ENCODE peak calls at places on chromosomes 7 and 10, in nine cellular contexts. U, I, G, V, Z, A, R, N and F are unnamed samples.

GRCh38 chr10:6583447-6583846 is 3.4 kb upstream of the PRKCQ start:
- DNase-seq in Z (no peak), V (no peak), N (no peak), A (no peak), R (no peak), I (no peak), U (no peak), G (no peak), F (no peak)

GRCh38 chr7:1716263-1717094 is 46.4 kb downstream of the ELFN1 start:
- DNase-seq in U (peak; percentile 94), Z (no peak), V (no peak), I (no peak), G (no peak), A (peak; percentile 47), R (no peak), N (peak; percentile 26), F (peak; percentile 88)

GRCh38 chr10:7424315-7424714 is 13.5 kb upstream of the SFMBT2 start:
- DNase-seq in N (no peak), R (peak; percentile 61), U (no peak), G (no peak), Z (no peak), V (no peak), I (no peak), A (no peak), F (no peak)

GRCh38 chr7:152463714-152464311 is 28.0 kb upstream of the KMT2C start:
- DNase-seq in Z (peak; percentile 100), R (peak; percentile 100), V (peak; percentile 100), N (peak; percentile 100), U (peak; percentile 100), I (peak; percentile 98), G (peak; percentile 100), A (peak; percentile 99), F (peak; percentile 100)

GRCh38 chr7:11833431-11833830 is 1.4 kb upstream of the THSD7A start:
- DNase-seq in U (no peak), Z (no peak), N (no peak), V (no peak), R (no peak), G (no peak), A (no peak), I (no peak), F (peak; percentile 69)

GRCh38 chr10:125062244-125063208 is 97.8 kb downstream of the CTBP2 start:
- DNase-seq in R (no peak), V (peak; percentile 27), G (no peak), I (no peak), N (peak; percentile 88), A (no peak), U (no peak), Z (no peak), F (no peak)

GRCh38 chr7:131501422-131501821 is 55.0 kb downstream of the PODXL start:
- DNase-seq in R (no peak), N (peak; percentile 70), A (peak; percentile 70), G (no peak), U (no peak), V (no peak), Z (no peak), I (no peak), F (no peak)

GRCh38 chr7:90791596-90791995 is 195.5 kb downstream of the CDK14 start:
- DNase-seq in I (no peak), A (no peak), N (no peak), R (no peak), V (no peak), Z (no peak), G (no peak), U (no peak), F (no peak)

GRCh38 chr10:117553815-117554172 is 11.2 kb downstream of the EMX2 start:
- DNase-seq in V (no peak), R (no peak), U (no peak), N (no peak), G (no peak), A (no peak), Z (no peak), I (no peak), F (no peak)

GRCh38 chr7:142539901-142540300 is 209.4 kb upstream of the PRSS1 start:
- DNase-seq in G (no peak), A (no peak), N (peak; percentile 81), U (peak; percentile 78), R (no peak), V (no peak), Z (no peak), I (no peak), F (no peak)

GRCh38 chr7:43112088-43112940 is at the start of gene HECW1:
- DNase-seq in U (no peak), A (no peak), I (no peak), Z (no peak), V (no peak), N (peak; percentile 43), R (no peak), G (no peak), F (no peak)

GRCh38 chr10:33939892-33940291 is 605.4 kb upstream of the NRP1 start:
- DNase-seq in U (no peak), V (no peak), G (no peak), Z (no peak), R (no peak), I (no peak), A (no peak), N (no peak), F (no peak)

GRCh38 chr10:104622175-104622574 is 18.9 kb upstream of the SORCS3 start:
- DNase-seq in V (no peak), U (no peak), A (no peak), N (no peak), G (no peak), Z (no peak), R (no peak), I (no peak), F (no peak)

GRCh38 chr10:104617831-104618230 is 23.3 kb upstream of the SORCS3 start:
- DNase-seq in N (no peak), Z (no peak), V (no peak), R (no peak), I (no peak), A (no peak), U (no peak), G (no peak), F (no peak)

DNA sequence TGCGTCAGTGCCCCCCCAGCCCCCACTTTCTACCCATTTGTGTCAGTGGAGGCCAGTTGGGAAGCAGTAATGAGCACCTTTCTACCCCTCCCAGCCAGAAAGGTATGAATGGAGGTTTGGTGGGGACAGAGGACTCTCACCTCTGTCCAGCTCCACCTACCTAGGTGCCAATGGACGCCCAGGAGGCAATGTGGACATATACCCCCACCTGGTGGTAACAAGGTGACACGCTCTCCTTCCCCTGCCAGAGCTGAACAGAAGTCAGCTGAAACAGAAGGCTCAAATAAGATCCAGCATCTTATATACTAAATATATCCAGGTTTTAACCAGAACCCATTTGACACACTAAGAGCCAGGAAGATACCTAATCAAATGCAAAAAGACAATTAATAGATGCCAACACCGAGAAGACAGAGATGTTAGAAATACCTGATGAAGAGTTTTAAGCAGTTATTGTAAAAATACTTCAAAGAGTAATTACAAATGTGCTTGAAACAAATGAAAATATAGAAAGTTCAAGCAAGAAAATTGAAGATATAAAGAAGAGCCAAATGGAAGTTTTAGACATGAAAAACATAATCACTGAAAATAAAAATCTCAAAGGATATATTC is 18.4 kb upstream of the SORCS3 start:
- DNase-seq in A (peak; percentile 5), V (no peak), U (no peak), N (peak; percentile 28), I (no peak), G (no peak), Z (no peak), R (peak; percentile 5), F (no peak)
- TF ChIP-seq CTCF in A (peak; percentile 65), V (no peak), U (peak; percentile 31), N (peak; percentile 37), I (no peak), G (no peak), Z (no peak), R (peak; percentile 56), F (peak; percentile 28)

GRCh38 chr10:37831495-37832333 is 25.7 kb downstream of the ZNF248 start:
- DNase-seq in N (no peak), A (no peak), G (no peak), V (no peak), R (no peak), U (no peak), Z (no peak), I (no peak), F (no peak)
- H3K4me3 ChIP-seq in N (no peak overlapping the region), A (no peak overlapping the region), G (no peak overlapping the region), V (no peak overlapping the region), R (no peak overlapping the region), U (no peak overlapping the region), Z (no peak overlapping the region), I (peak overlapping the region; percentile 24), F (no peak overlapping the region)

GRCh38 chr10:69883680-69884375 is 82.1 kb downstream of the COL13A1 start:
- DNase-seq in U (peak; percentile 54), V (no peak), R (no peak), A (no peak), N (peak; percentile 22), I (no peak), G (no peak), Z (no peak), F (no peak)

GRCh38 chr10:69885379-69886156 is 83.9 kb downstream of the COL13A1 start:
- DNase-seq in N (peak; percentile 26), A (no peak), U (peak; percentile 88), R (peak; percentile 6), Z (no peak), V (no peak), I (no peak), G (no peak), F (no peak)

GRCh38 chr10:69881202-69881601 is 79.5 kb downstream of the COL13A1 start:
- DNase-seq in Z (no peak), U (peak; percentile 17), A (no peak), G (no peak), I (no peak), V (no peak), N (no peak), R (no peak), F (no peak)

GRCh38 chr10:69884686-69885085 is 83.0 kb downstream of the COL13A1 start:
- DNase-seq in R (no peak), A (no peak), I (no peak), U (no peak), V (no peak), N (no peak), Z (no peak), G (no peak), F (no peak)

GRCh38 chr10:69883256-69883655 is 81.5 kb downstream of the COL13A1 start:
- DNase-seq in I (no peak), U (peak; percentile 35), V (no peak), G (no peak), Z (no peak), N (no peak), A (no peak), R (peak; percentile 26), F (no peak)
- TF ChIP-seq CTCF in I (no peak), U (no peak), V (no peak), G (peak; percentile 24), Z (no peak), N (no peak), A (peak; percentile 30), R (peak; percentile 57), F (peak; percentile 31)

GRCh38 chr10:116055252-116055918 is 217.6 kb downstream of the GFRA1 start:
- DNase-seq in V (no peak), R (no peak), A (no peak), I (no peak), Z (no peak), U (no peak), N (no peak), G (no peak), F (no peak)

GRCh38 chr10:116055919-116056252 is 217.1 kb downstream of the GFRA1 start:
- DNase-seq in R (no peak), Z (no peak), N (no peak), V (no peak), A (no peak), U (no peak), G (no peak), I (no peak), F (no peak)

GRCh38 chr10:116053910-116054309 is 219.1 kb downstream of the GFRA1 start:
- DNase-seq in V (no peak), U (no peak), Z (no peak), A (no peak), R (no peak), N (no peak), I (no peak), G (no peak), F (no peak)

GRCh38 chr10:116056445-116057293 is 216.3 kb downstream of the GFRA1 start:
- DNase-seq in I (no peak), V (peak; percentile 42), N (no peak), R (no peak), A (no peak), G (peak; percentile 80), Z (peak; percentile 54), U (no peak), F (no peak)
- H3K4me3 ChIP-seq in I (no peak overlapping the region), V (no peak overlapping the region), N (no peak overlapping the region), R (no peak overlapping the region), A (no peak overlapping the region), G (no peak overlapping the region), Z (no peak overlapping the region), U (no peak overlapping the region), F (no peak overlapping the region)